ENCODE peak calls at places on chromosomes 16 and 17, in seven cellular contexts. J is foreskin fibroblast, S is AG09309, L is progenitor cell of endocrine pancreas, K is fibroblast of the aortic adventitia, A is stomach, O is heart left ventricle. Z is an unnamed sample.

GRCh38 chr16:70730016-70730415 is 44.2 kb upstream of the MTSS2 start:
- DNase-seq in J (no peak), S (no peak), L (no peak), K (no peak), A (no peak), O (no peak), Z (no peak)

GRCh38 chr16:22141746-22142145 is 20.6 kb upstream of the SDR42E2 start:
- DNase-seq in J (peak; percentile 12), S (no peak), L (no peak), K (peak; percentile 12), A (no peak), O (no peak), Z (peak; percentile 7)

GRCh38 chr17:27733771-27734170 is 66.6 kb downstream of the NOS2 start:
- DNase-seq in J (no peak), S (no peak), L (no peak), K (no peak), A (no peak), O (no peak), Z (peak; percentile 6)

GRCh38 chr17:82267575-82268379 is 5.7 kb downstream of the CSNK1D start:
- DNase-seq in J (peak; percentile 95), S (peak; percentile 86), L (no peak), K (peak; percentile 94), A (peak; percentile 90), O (peak; percentile 95), Z (peak; percentile 97)

GRCh38 chr17:40360091-40360490 is 4.4 kb downstream of the GJD3 start:
- DNase-seq in J (no peak), S (no peak), L (no peak), K (no peak), A (no peak), O (no peak), Z (no peak)

GRCh38 chr17:79627766-79628690 is 17.2 kb upstream of the RBFOX3 start:
- DNase-seq in J (no peak), S (no peak), L (peak; percentile 3), K (no peak), A (peak; percentile 18), O (no peak), Z (no peak)

GRCh38 chr17:59600169-59600568 is 19.5 kb upstream of the CLTC start:
- DNase-seq in J (no peak), S (no peak), L (no peak), K (no peak), A (no peak), O (no peak), Z (no peak)

GRCh38 chr17:49748791-49749190 is 15.1 kb downstream of the FAM117A start:
- DNase-seq in J (no peak), S (no peak), L (no peak), K (no peak), A (no peak), O (no peak), Z (no peak)

GRCh38 chr16:88805887-88806393 is 2.4 kb downstream of the CDT1 start:
- DNase-seq in J (no peak), S (no peak), L (no peak), K (no peak), A (no peak), O (no peak), Z (no peak)

GRCh38 chr16:81551821-81552304 is 107.3 kb downstream of the CMIP start:
- DNase-seq in J (no peak), S (no peak), L (no peak), K (peak; percentile 54), A (no peak), O (no peak), Z (peak; percentile 66)

GRCh38 chr16:1787056-1787321 is 4.2 kb downstream of the NUBP2 start:
- DNase-seq in J (no peak), S (no peak), L (no peak), K (no peak), A (no peak), O (no peak), Z (no peak)

GRCh38 chr16:55526448-55526847 is 17.6 kb downstream of the LPCAT2 start:
- DNase-seq in J (no peak), S (no peak), L (no peak), K (peak; percentile 90), A (no peak), O (no peak), Z (no peak)

GRCh38 chr17:79052131-79052530 is 22.5 kb upstream of the ENGASE start:
- DNase-seq in J (no peak), S (no peak), L (no peak), K (no peak), A (no peak), O (no peak), Z (no peak)

GRCh38 chr17:76385892-76386786 is 1.7 kb downstream of the SPHK1 start:
- DNase-seq in J (peak; percentile 80), S (no peak), L (peak; percentile 74), K (peak; percentile 87), A (peak; percentile 85), O (peak; percentile 91), Z (peak; percentile 82)

GRCh38 chr17:55420776-55421178 is 858 bp downstream of the MMD start:
- DNase-seq in J (no peak), S (no peak), L (peak; percentile 10), K (no peak), A (peak; percentile 41), O (peak; percentile 83), Z (peak; percentile 38)

GRCh38 chr16:4472880-4473279 is 1.5 kb downstream of the NMRAL1 start:
- DNase-seq in J (no peak), S (no peak), L (no peak), K (no peak), A (no peak), O (no peak), Z (no peak)

GRCh38 chr17:10628756-10629155 is 28.4 kb downstream of the MYH3 start:
- DNase-seq in J (no peak), S (no peak), L (no peak), K (no peak), A (no peak), O (no peak), Z (no peak)
- TF ChIP-seq CTCF in J (peak; percentile 21), S (peak; percentile 42), L (peak; percentile 48), K (peak; percentile 41), A (no peak), O (peak; percentile 19), Z (peak; percentile 43)

GRCh38 chr16:52435573-52435972 is 111.4 kb downstream of the TOX3 start:
- DNase-seq in J (no peak), S (no peak), L (no peak), K (no peak), A (no peak), O (no peak), Z (no peak)
- TF ChIP-seq CTCF in J (no peak), S (no peak), L (no peak), K (no peak), A (no peak), O (no peak), Z (no peak)

GRCh38 chr16:57516176-57516725 is 20.1 kb downstream of the CCDC102A start:
- DNase-seq in J (no peak), S (no peak), L (no peak), K (no peak), A (no peak), O (peak; percentile 55), Z (no peak)
- TF ChIP-seq CTCF in J (no peak), S (no peak), L (no peak), K (no peak), A (no peak), O (no peak), Z (no peak)

GRCh38 chr16:83023640-83024039 is 396.9 kb downstream of the CDH13 start:
- DNase-seq in J (no peak), S (no peak), L (no peak), K (no peak), A (no peak), O (no peak), Z (no peak)

GRCh38 chr16:83023011-83023410 is 396.2 kb downstream of the CDH13 start:
- DNase-seq in J (no peak), S (no peak), L (no peak), K (no peak), A (no peak), O (no peak), Z (no peak)

GRCh38 chr16:83021049-83021448 is 394.3 kb downstream of the CDH13 start:
- DNase-seq in J (no peak), S (no peak), L (no peak), K (no peak), A (no peak), O (no peak), Z (no peak)

GRCh38 chr16:83015871-83016270 is 389.1 kb downstream of the CDH13 start:
- DNase-seq in J (no peak), S (peak; percentile 47), L (no peak), K (peak; percentile 61), A (no peak), O (no peak), Z (no peak)

DNA sequence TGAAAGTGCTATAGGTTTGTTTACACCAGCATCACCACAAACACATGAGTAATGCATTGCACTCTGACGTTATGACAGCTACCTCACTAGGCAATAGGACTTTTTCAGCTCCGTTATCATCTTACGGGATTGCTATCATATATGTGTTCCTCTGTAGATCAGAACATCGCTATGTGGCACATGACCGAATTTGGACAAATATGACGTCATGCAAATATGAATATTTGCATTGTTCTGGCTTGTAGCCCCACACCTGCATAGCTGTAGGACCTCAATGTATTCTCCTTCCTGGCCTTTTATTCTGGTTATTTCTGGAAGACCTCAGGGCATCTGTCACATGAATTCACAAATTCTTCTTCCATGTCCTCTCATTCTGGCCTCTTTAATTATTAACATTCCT is 393.2 kb downstream of the CDH13 start:
- DNase-seq in J (no peak), S (no peak), L (no peak), K (no peak), A (no peak), O (no peak), Z (no peak)
- TF ChIP-seq CTCF in J (no peak), S (no peak), L (no peak), K (no peak), A (no peak), O (no peak), Z (no peak)

DNA sequence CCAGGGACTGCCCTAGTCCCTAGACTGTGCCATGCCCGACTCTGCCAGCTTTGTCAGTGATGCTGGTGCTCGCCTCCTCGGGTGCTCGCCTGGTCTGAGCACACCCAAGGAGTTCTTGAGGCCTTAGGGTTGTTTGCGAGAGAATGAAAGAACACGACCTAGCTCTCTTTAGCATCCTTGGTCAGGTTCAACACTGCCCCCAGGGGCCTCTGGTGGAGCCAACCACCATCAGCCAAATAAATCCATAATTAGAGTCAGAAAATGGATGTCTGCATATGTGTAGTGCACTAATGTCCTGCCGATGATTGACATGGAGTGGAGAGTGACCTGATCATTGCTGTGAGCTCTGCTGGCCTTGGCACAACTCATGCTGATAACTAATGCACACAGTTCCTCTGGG is 8.2 kb upstream of the STH start:
- DNase-seq in J (no peak), S (no peak), L (no peak), K (no peak), A (no peak), O (no peak), Z (no peak)
- TF ChIP-seq CTCF in J (no peak), S (no peak), L (peak; percentile 25), K (peak; percentile 8), A (no peak), O (no peak), Z (no peak)

Z was measured in fibroblast of villous mesenchyme.